ENCODE peak calls at places on chromosomes 3 and 15, in nine cellular contexts. One of them, this sample, is unnamed.

GRCh38 chr3:131883086-131883485 is 151.7 kb downstream of the CPNE4 start:
- DNase-seq in DMS53: no peak
- DNase-seq in adipocyte: no peak
- DNase-seq in CD4-positive, alpha-beta T cell: no peak
- DNase-seq in CD8-positive, alpha-beta T cell: no peak
- DNase-seq in cardiac muscle cell: no peak
- DNase-seq in MCF 10A: no peak
- DNase-seq in astrocyte of the spinal cord: no peak
- DNase-seq in NCI-H187 treated with DMSO at 0.1 percent for 48 hours: no peak
- DNase-seq in this sample: no peak

GRCh38 chr15:95626501-95627361 is 703.8 kb upstream of the NR2F2 start:
- DNase-seq in adipocyte: no peak
- DNase-seq in CD4-positive, alpha-beta T cell: no peak
- DNase-seq in MCF 10A: no peak
- DNase-seq in cardiac muscle cell: no peak
- DNase-seq in astrocyte of the spinal cord: peak; percentile 17
- DNase-seq in NCI-H187 treated with DMSO at 0.1 percent for 48 hours: peak; percentile 43
- DNase-seq in CD8-positive, alpha-beta T cell: no peak
- DNase-seq in DMS53: no peak
- DNase-seq in this sample: no peak

GRCh38 chr3:52456169-52456799 is 880 bp downstream of the NISCH start:
- DNase-seq in MCF 10A: peak; percentile 21
- DNase-seq in adipocyte: peak; percentile 63
- DNase-seq in NCI-H187 treated with DMSO at 0.1 percent for 48 hours: no peak
- DNase-seq in astrocyte of the spinal cord: peak; percentile 21
- DNase-seq in CD8-positive, alpha-beta T cell: no peak
- DNase-seq in CD4-positive, alpha-beta T cell: no peak
- DNase-seq in DMS53: no peak
- DNase-seq in cardiac muscle cell: peak; percentile 70
- DNase-seq in this sample: peak; percentile 41

GRCh38 chr3:78494831-78495230 is 1273.0 kb downstream of the ROBO1 start:
- DNase-seq in adipocyte: no peak
- DNase-seq in DMS53: no peak
- DNase-seq in MCF 10A: no peak
- DNase-seq in CD8-positive, alpha-beta T cell: no peak
- DNase-seq in NCI-H187 treated with DMSO at 0.1 percent for 48 hours: no peak
- DNase-seq in cardiac muscle cell: no peak
- DNase-seq in astrocyte of the spinal cord: no peak
- DNase-seq in CD4-positive, alpha-beta T cell: no peak
- DNase-seq in this sample: no peak

GRCh38 chr3:10495003-10495402 is 10.4 kb downstream of the ATP2B2 start:
- DNase-seq in DMS53: peak; percentile 40
- DNase-seq in cardiac muscle cell: peak; percentile 35
- DNase-seq in CD8-positive, alpha-beta T cell: no peak
- DNase-seq in CD4-positive, alpha-beta T cell: no peak
- DNase-seq in astrocyte of the spinal cord: peak; percentile 36
- DNase-seq in NCI-H187 treated with DMSO at 0.1 percent for 48 hours: no peak
- DNase-seq in MCF 10A: peak; percentile 89
- DNase-seq in adipocyte: no peak
- DNase-seq in this sample: peak; percentile 21

GRCh38 chr15:63231206-63231605 is 41.8 kb downstream of the RAB8B start:
- DNase-seq in adipocyte: no peak
- DNase-seq in DMS53: no peak
- DNase-seq in astrocyte of the spinal cord: no peak
- DNase-seq in CD8-positive, alpha-beta T cell: no peak
- DNase-seq in NCI-H187 treated with DMSO at 0.1 percent for 48 hours: no peak
- DNase-seq in cardiac muscle cell: no peak
- DNase-seq in MCF 10A: no peak
- DNase-seq in CD4-positive, alpha-beta T cell: no peak
- DNase-seq in this sample: no peak

GRCh38 chr15:51758645-51759044 is 7.2 kb downstream of the TMOD2 start:
- DNase-seq in CD8-positive, alpha-beta T cell: no peak
- DNase-seq in CD4-positive, alpha-beta T cell: no peak
- DNase-seq in MCF 10A: peak; percentile 48
- DNase-seq in DMS53: no peak
- DNase-seq in NCI-H187 treated with DMSO at 0.1 percent for 48 hours: no peak
- DNase-seq in adipocyte: peak; percentile 65
- DNase-seq in cardiac muscle cell: peak; percentile 84
- DNase-seq in astrocyte of the spinal cord: peak; percentile 34
- DNase-seq in this sample: peak; percentile 68

GRCh38 chr3:139127101-139127500 is 82.4 kb upstream of the PRR23C start:
- DNase-seq in NCI-H187 treated with DMSO at 0.1 percent for 48 hours: no peak
- DNase-seq in cardiac muscle cell: peak; percentile 17
- DNase-seq in MCF 10A: no peak
- DNase-seq in CD4-positive, alpha-beta T cell: no peak
- DNase-seq in adipocyte: peak; percentile 44
- DNase-seq in DMS53: no peak
- DNase-seq in CD8-positive, alpha-beta T cell: no peak
- DNase-seq in astrocyte of the spinal cord: peak; percentile 16
- DNase-seq in this sample: peak; percentile 61

GRCh38 chr3:64684715-64685261 is 3.0 kb downstream of the ADAMTS9 start:
- DNase-seq in DMS53: peak; percentile 13
- DNase-seq in CD4-positive, alpha-beta T cell: no peak
- DNase-seq in NCI-H187 treated with DMSO at 0.1 percent for 48 hours: no peak
- DNase-seq in cardiac muscle cell: peak; percentile 71
- DNase-seq in MCF 10A: peak; percentile 5
- DNase-seq in CD8-positive, alpha-beta T cell: no peak
- DNase-seq in astrocyte of the spinal cord: peak; percentile 10
- DNase-seq in adipocyte: peak; percentile 67
- DNase-seq in this sample: peak; percentile 81

GRCh38 chr3:107117922-107118576 is 259.2 kb upstream of the CCDC54 start:
- DNase-seq in DMS53: peak; percentile 56
- DNase-seq in CD4-positive, alpha-beta T cell: no peak
- DNase-seq in cardiac muscle cell: peak; percentile 90
- DNase-seq in adipocyte: peak; percentile 89
- DNase-seq in NCI-H187 treated with DMSO at 0.1 percent for 48 hours: no peak
- DNase-seq in astrocyte of the spinal cord: peak; percentile 87
- DNase-seq in CD8-positive, alpha-beta T cell: no peak
- DNase-seq in MCF 10A: peak; percentile 65
- DNase-seq in this sample: peak; percentile 86

GRCh38 chr3:151412989-151413388 is 28.4 kb upstream of the P2RY12 start:
- DNase-seq in cardiac muscle cell: no peak
- DNase-seq in MCF 10A: no peak
- DNase-seq in NCI-H187 treated with DMSO at 0.1 percent for 48 hours: no peak
- DNase-seq in CD8-positive, alpha-beta T cell: no peak
- DNase-seq in astrocyte of the spinal cord: no peak
- DNase-seq in CD4-positive, alpha-beta T cell: no peak
- DNase-seq in DMS53: peak; percentile 1
- DNase-seq in adipocyte: no peak
- DNase-seq in this sample: no peak

GRCh38 chr3:187974857-187975257 is 179.1 kb upstream of the LPP start:
- DNase-seq in NCI-H187 treated with DMSO at 0.1 percent for 48 hours: no peak
- DNase-seq in CD8-positive, alpha-beta T cell: no peak
- DNase-seq in CD4-positive, alpha-beta T cell: no peak
- DNase-seq in DMS53: no peak
- DNase-seq in MCF 10A: no peak
- DNase-seq in cardiac muscle cell: no peak
- DNase-seq in adipocyte: no peak
- DNase-seq in astrocyte of the spinal cord: no peak
- DNase-seq in this sample: no peak

GRCh38 chr15:35458176-35458856 is 87.6 kb downstream of the DPH6 start:
- DNase-seq in astrocyte of the spinal cord: no peak
- DNase-seq in NCI-H187 treated with DMSO at 0.1 percent for 48 hours: no peak
- DNase-seq in MCF 10A: peak; percentile 49
- DNase-seq in DMS53: no peak
- DNase-seq in CD8-positive, alpha-beta T cell: no peak
- DNase-seq in cardiac muscle cell: no peak
- DNase-seq in CD4-positive, alpha-beta T cell: no peak
- DNase-seq in adipocyte: no peak
- DNase-seq in this sample: no peak

GRCh38 chr3:23702198-23702597 is 103.6 kb upstream of the UBE2E1 start:
- DNase-seq in cardiac muscle cell: no peak
- DNase-seq in MCF 10A: no peak
- DNase-seq in adipocyte: no peak
- DNase-seq in astrocyte of the spinal cord: peak; percentile 23
- DNase-seq in NCI-H187 treated with DMSO at 0.1 percent for 48 hours: no peak
- DNase-seq in CD4-positive, alpha-beta T cell: no peak
- DNase-seq in DMS53: no peak
- DNase-seq in CD8-positive, alpha-beta T cell: no peak
- DNase-seq in this sample: peak; percentile 32

GRCh38 chr15:85403745-85404144 is 23.3 kb downstream of the AKAP13 start:
- DNase-seq in NCI-H187 treated with DMSO at 0.1 percent for 48 hours: no peak
- DNase-seq in CD4-positive, alpha-beta T cell: no peak
- DNase-seq in astrocyte of the spinal cord: peak; percentile 48
- DNase-seq in CD8-positive, alpha-beta T cell: no peak
- DNase-seq in MCF 10A: peak; percentile 68
- DNase-seq in DMS53: no peak
- DNase-seq in adipocyte: no peak
- DNase-seq in cardiac muscle cell: peak; percentile 69
- DNase-seq in this sample: peak; percentile 50

GRCh38 chr15:39685999-39686613 is 96.5 kb downstream of the FSIP1 start:
- DNase-seq in NCI-H187 treated with DMSO at 0.1 percent for 48 hours: no peak
- DNase-seq in adipocyte: peak; percentile 84
- DNase-seq in cardiac muscle cell: peak; percentile 78
- DNase-seq in CD8-positive, alpha-beta T cell: peak; percentile 4
- DNase-seq in CD4-positive, alpha-beta T cell: no peak
- DNase-seq in MCF 10A: peak; percentile 62
- DNase-seq in DMS53: peak; percentile 62
- DNase-seq in astrocyte of the spinal cord: peak; percentile 64
- DNase-seq in this sample: peak; percentile 76

GRCh38 chr3:195081242-195081963 is 189.6 kb downstream of the XXYLT1 start:
- DNase-seq in adipocyte: no peak
- DNase-seq in MCF 10A: no peak
- DNase-seq in CD4-positive, alpha-beta T cell: no peak
- DNase-seq in cardiac muscle cell: peak; percentile 50
- DNase-seq in DMS53: no peak
- DNase-seq in astrocyte of the spinal cord: peak; percentile 39
- DNase-seq in CD8-positive, alpha-beta T cell: no peak
- DNase-seq in NCI-H187 treated with DMSO at 0.1 percent for 48 hours: no peak
- DNase-seq in this sample: peak; percentile 76

GRCh38 chr3:102207173-102207572 is 227.6 kb upstream of the ZPLD1 start:
- DNase-seq in CD8-positive, alpha-beta T cell: no peak
- DNase-seq in DMS53: no peak
- DNase-seq in adipocyte: peak; percentile 21
- DNase-seq in CD4-positive, alpha-beta T cell: no peak
- DNase-seq in astrocyte of the spinal cord: peak; percentile 16
- DNase-seq in MCF 10A: no peak
- DNase-seq in cardiac muscle cell: no peak
- DNase-seq in NCI-H187 treated with DMSO at 0.1 percent for 48 hours: no peak
- DNase-seq in this sample: peak; percentile 49

GRCh38 chr3:153840487-153840886 is 280.7 kb upstream of the ARHGEF26 start:
- DNase-seq in DMS53: peak; percentile 5
- DNase-seq in cardiac muscle cell: no peak
- DNase-seq in MCF 10A: no peak
- DNase-seq in astrocyte of the spinal cord: no peak
- DNase-seq in adipocyte: no peak
- DNase-seq in CD8-positive, alpha-beta T cell: no peak
- DNase-seq in NCI-H187 treated with DMSO at 0.1 percent for 48 hours: no peak
- DNase-seq in CD4-positive, alpha-beta T cell: no peak
- DNase-seq in this sample: no peak

GRCh38 chr15:81000144-81000625 is 538 bp upstream of the TLNRD1 start:
- DNase-seq in DMS53: peak; percentile 76
- DNase-seq in astrocyte of the spinal cord: no peak
- DNase-seq in MCF 10A: peak; percentile 15
- DNase-seq in NCI-H187 treated with DMSO at 0.1 percent for 48 hours: no peak
- DNase-seq in CD8-positive, alpha-beta T cell: no peak
- DNase-seq in CD4-positive, alpha-beta T cell: no peak
- DNase-seq in cardiac muscle cell: peak; percentile 33
- DNase-seq in adipocyte: peak; percentile 47
- DNase-seq in this sample: no peak

GRCh38 chr3:48569400-48569799 is 5.8 kb upstream of the UCN2 start:
- DNase-seq in NCI-H187 treated with DMSO at 0.1 percent for 48 hours: no peak
- DNase-seq in MCF 10A: no peak
- DNase-seq in adipocyte: no peak
- DNase-seq in CD8-positive, alpha-beta T cell: no peak
- DNase-seq in CD4-positive, alpha-beta T cell: no peak
- DNase-seq in astrocyte of the spinal cord: no peak
- DNase-seq in cardiac muscle cell: no peak
- DNase-seq in DMS53: no peak
- DNase-seq in this sample: no peak

This sample was measured in fibroblast of lung.